ENCODE peak calls at places on chromosomes 13 and 19, in five cellular contexts. U is EL; H is RKO; A is stimulated activated CD8-positive, alpha-beta memory T cell treated with anti-CD3 and anti-CD28 coated beads, Interleukin-15, amount 100 ng/mL, for 4 hours; D is progenitor cell of endocrine pancreas. T is an unnamed sample.

GRCh38 chr19:23596872-23597271 is 90.1 kb downstream of the ZNF675 start:
- DNase-seq in U (peak; percentile 32), H (no peak), A (no peak), D (no peak), T (no peak)

GRCh38 chr19:30328096-30328495 is 44.1 kb upstream of the ZNF536 start:
- DNase-seq in U (no peak), H (no peak), A (no peak), D (no peak), T (no peak)

GRCh38 chr13:65540064-65540635 is 1690.0 kb downstream of the PCDH9 start:
- DNase-seq in U (no peak), H (peak; percentile 30), A (no peak), D (no peak), T (no peak)

GRCh38 chr13:110635405-110636002 is 20.2 kb downstream of the NAXD start:
- DNase-seq in U (no peak), H (no peak), A (no peak), D (no peak), T (no peak)

GRCh38 chr13:101453784-101454201 is 1.3 kb downstream of the ITGBL1 start:
- DNase-seq in U (peak; percentile 44), H (no peak), A (no peak), D (no peak), T (no peak)

GRCh38 chr19:16899566-16900075 is 10.8 kb downstream of the F2RL3 start:
- DNase-seq in U (peak; percentile 27), H (peak; percentile 35), A (no peak), D (no peak), T (no peak)

GRCh38 chr19:44660081-44660480 is 11.2 kb upstream of the CEACAM19 start:
- DNase-seq in U (no peak), H (peak; percentile 38), A (no peak), D (no peak), T (no peak)

GRCh38 chr19:15280915-15281683 is 48.9 kb upstream of the EPHX3 start:
- DNase-seq in U (peak; percentile 86), H (no peak), A (no peak), D (no peak), T (no peak)

GRCh38 chr13:113647351-113648217 is 10.4 kb downstream of the ATP4B start:
- DNase-seq in U (peak; percentile 39), H (no peak), A (no peak), D (no peak), T (no peak)

GRCh38 chr19:32702010-32702409 is 10.4 kb downstream of the NUDT19 start:
- DNase-seq in U (no peak), H (no peak), A (no peak), D (peak; percentile 22), T (no peak)

GRCh38 chr19:51615991-51616390 is 14.2 kb downstream of the SIGLEC5 start:
- DNase-seq in U (no peak), H (no peak), A (no peak), D (no peak), T (no peak)

GRCh38 chr13:112727581-112727980 is 37.7 kb downstream of the ATP11A start:
- DNase-seq in U (no peak), H (no peak), A (no peak), D (no peak), T (no peak)

GRCh38 chr19:5947435-5947834 is 30.5 kb downstream of the RANBP3 start:
- DNase-seq in U (no peak), H (no peak), A (no peak), D (no peak), T (no peak)

GRCh38 chr19:40266111-40266510 is 19.0 kb downstream of the AKT2 start:
- DNase-seq in U (no peak), H (no peak), A (no peak), D (no peak), T (no peak)

GRCh38 chr13:106619688-106620555 is 52.0 kb upstream of the ARGLU1 start:
- DNase-seq in U (peak; percentile 57), H (peak; percentile 85), A (peak; percentile 1), D (no peak), T (peak; percentile 14)

GRCh38 chr13:24520733-24521132 is 8.2 kb upstream of the PARP4 start:
- DNase-seq in U (no peak), H (no peak), A (no peak), D (no peak), T (no peak)

GRCh38 chr13:60453490-60453889 is 56.5 kb downstream of the TDRD3 start:
- DNase-seq in U (no peak), H (peak; percentile 10), A (no peak), D (no peak), T (no peak)

GRCh38 chr19:11088508-11089253 is 582 bp upstream of the LDLR start:
- DNase-seq in U (no peak), H (no peak), A (no peak), D (no peak), T (no peak)

GRCh38 chr13:100394005-100394695 is 194.4 kb downstream of the GGACT start:
- DNase-seq in U (peak; percentile 84), H (no peak), A (no peak), D (no peak), T (no peak)

GRCh38 chr13:99477493-99477892 is 23.8 kb upstream of the TM9SF2 start:
- DNase-seq in U (no peak), H (no peak), A (no peak), D (no peak), T (no peak)

GRCh38 chr19:19956431-19957075 is 55.8 kb downstream of the ZNF93 start:
- DNase-seq in U (no peak), H (no peak), A (no peak), D (no peak), T (no peak)

GRCh38 chr13:51534075-51534817 is 50.0 kb upstream of the WDFY2 start:
- DNase-seq in U (no peak), H (no peak), A (peak; percentile 12), D (no peak), T (peak; percentile 2)

GRCh38 chr19:7953060-7953459 is 9.6 kb upstream of the TIMM44 start:
- DNase-seq in U (peak; percentile 47), H (no peak), A (no peak), D (no peak), T (no peak)

GRCh38 chr19:47351545-47351944 is 2.4 kb downstream of the DHX34 start:
- DNase-seq in U (peak; percentile 32), H (peak; percentile 44), A (no peak), D (no peak), T (no peak)

GRCh38 chr13:111449041-111449440 is 128.6 kb downstream of the TEX29 start:
- DNase-seq in U (no peak), H (no peak), A (no peak), D (no peak), T (no peak)

GRCh38 chr13:96728463-96728862 is 265.8 kb downstream of the OXGR1 start:
- DNase-seq in U (no peak), H (no peak), A (no peak), D (no peak), T (no peak)

GRCh38 chr13:53200498-53201453 is 172.2 kb downstream of the OLFM4 start:
- DNase-seq in U (peak; percentile 19), H (no peak), A (no peak), D (peak; percentile 73), T (no peak)

GRCh38 chr19:41427647-41428480 is 690 bp upstream of the B3GNT8 start:
- DNase-seq in U (peak; percentile 10), H (no peak), A (no peak), D (no peak), T (no peak)

GRCh38 chr19:4577020-4577782 is 17.7 kb upstream of the SEMA6B start:
- DNase-seq in U (peak; percentile 37), H (peak; percentile 54), A (no peak), D (no peak), T (no peak)

GRCh38 chr19:35254341-35255297 is 5.8 kb downstream of the LSR start:
- DNase-seq in U (no peak), H (no peak), A (no peak), D (no peak), T (no peak)